ENCODE peak calls at places on chromosomes 2 and 18, in four cellular contexts. I is K562, R is H1, G is GM12878. D is an unnamed sample.

GRCh38 chr2:234550511-234551107 is 53.7 kb upstream of the ARL4C start:
- DNase-seq in I (peak; percentile 59), R (peak; percentile 47), G (peak; percentile 13), D (peak; percentile 59)

GRCh38 chr18:3848316-3848715 is 398.3 kb downstream of the TGIF1 start:
- DNase-seq in I (no peak), R (no peak), G (no peak), D (no peak)

GRCh38 chr2:64359892-64360657 is 93.9 kb upstream of the LGALSL start:
- DNase-seq in I (peak; percentile 24), R (no peak), G (no peak), D (peak; percentile 37)

GRCh38 chr2:1990151-1990589 is 245.9 kb upstream of the PXDN start:
- DNase-seq in I (no peak), R (no peak), G (no peak), D (no peak)

GRCh38 chr2:70133521-70134348 is 46.5 kb downstream of the PCBP1 start:
- DNase-seq in I (no peak), R (no peak), G (no peak), D (no peak)

GRCh38 chr18:67525328-67526110 is 9.0 kb upstream of the DSEL start:
- DNase-seq in I (no peak), R (no peak), G (no peak), D (no peak)

GRCh38 chr2:149033716-149034115 is 4.8 kb upstream of the LYPD6B start:
- DNase-seq in I (no peak), R (no peak), G (no peak), D (no peak)

GRCh38 chr2:63544017-63544627 is 44.2 kb downstream of the WDPCP start:
- DNase-seq in I (no peak), R (no peak), G (no peak), D (no peak)

GRCh38 chr18:44884446-44884845 is 203.8 kb downstream of the SETBP1 start:
- DNase-seq in I (no peak), R (no peak), G (no peak), D (no peak)

GRCh38 chr2:236674238-236674637 is 104.6 kb downstream of the ACKR3 start:
- DNase-seq in I (no peak), R (no peak), G (no peak), D (no peak)

GRCh38 chr2:241151934-241152660 is 1.8 kb downstream of the PPP1R7 start:
- DNase-seq in I (no peak), R (no peak), G (no peak), D (no peak)

GRCh38 chr18:12287684-12288405 is 20.2 kb upstream of the TUBB6 start:
- DNase-seq in I (peak; percentile 82), R (no peak), G (no peak), D (no peak)

GRCh38 chr2:213288913-213289700 is 4.8 kb downstream of the SPAG16 start:
- DNase-seq in I (no peak), R (no peak), G (no peak), D (no peak)

GRCh38 chr2:159904127-159904564 is 106.1 kb upstream of the CD302 start:
- DNase-seq in I (no peak), R (no peak), G (no peak), D (peak; percentile 30)

GRCh38 chr2:155250800-155251199 is 552.3 kb downstream of the KCNJ3 start:
- DNase-seq in I (no peak), R (no peak), G (no peak), D (no peak)

GRCh38 chr2:191638802-191639172 is 39.1 kb upstream of the NABP1 start:
- DNase-seq in I (no peak), R (no peak), G (no peak), D (no peak)

GRCh38 chr2:191637182-191638078 is 40.5 kb upstream of the NABP1 start:
- DNase-seq in I (peak; percentile 29), R (no peak), G (no peak), D (no peak)

GRCh38 chr2:191636235-191636543 is 41.7 kb upstream of the NABP1 start:
- DNase-seq in I (no peak), R (no peak), G (no peak), D (no peak)

GRCh38 chr2:191636586-191636985 is 41.4 kb upstream of the NABP1 start:
- DNase-seq in I (no peak), R (no peak), G (no peak), D (no peak)

DNA sequence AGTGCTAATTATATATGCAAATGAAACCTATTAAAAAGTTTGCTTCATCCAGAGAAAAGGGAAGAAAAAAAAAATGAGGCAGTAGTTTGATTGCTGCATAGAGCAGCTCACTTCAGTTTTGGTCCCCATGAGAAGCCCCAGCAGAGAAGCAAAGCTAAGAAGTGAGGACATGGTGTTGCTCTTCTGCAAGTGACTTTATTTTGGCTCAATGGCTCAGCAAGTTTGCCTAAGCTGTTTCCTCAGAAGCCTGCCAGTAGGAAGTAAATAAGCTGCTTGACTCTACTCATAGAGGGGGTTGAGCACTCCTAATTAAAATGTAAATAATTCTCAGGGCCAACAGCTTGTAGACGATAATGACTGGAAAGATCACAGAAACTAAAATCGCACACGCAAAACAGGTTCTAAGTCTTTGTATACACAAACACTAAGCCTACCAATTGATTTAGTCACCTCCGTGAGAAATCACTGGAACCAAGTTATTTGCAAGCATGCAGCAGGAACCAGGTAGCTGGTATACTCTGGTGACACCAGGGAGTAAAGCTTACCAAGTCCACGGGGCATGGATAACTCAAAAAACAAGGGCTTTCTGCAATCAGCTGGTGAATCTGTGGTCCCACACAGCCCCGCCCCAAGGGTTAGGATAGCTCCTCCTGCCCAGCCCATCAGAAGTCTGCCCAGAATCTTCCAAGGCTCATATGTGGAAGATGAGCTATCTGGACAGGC is 39.7 kb upstream of the NABP1 start:
- DNase-seq in I (peak; percentile 46), R (no peak), G (no peak), D (no peak)
- TF ChIP-seq TAF1 in I (no peak), R (no peak), G (no peak), D (no peak)

DNA sequence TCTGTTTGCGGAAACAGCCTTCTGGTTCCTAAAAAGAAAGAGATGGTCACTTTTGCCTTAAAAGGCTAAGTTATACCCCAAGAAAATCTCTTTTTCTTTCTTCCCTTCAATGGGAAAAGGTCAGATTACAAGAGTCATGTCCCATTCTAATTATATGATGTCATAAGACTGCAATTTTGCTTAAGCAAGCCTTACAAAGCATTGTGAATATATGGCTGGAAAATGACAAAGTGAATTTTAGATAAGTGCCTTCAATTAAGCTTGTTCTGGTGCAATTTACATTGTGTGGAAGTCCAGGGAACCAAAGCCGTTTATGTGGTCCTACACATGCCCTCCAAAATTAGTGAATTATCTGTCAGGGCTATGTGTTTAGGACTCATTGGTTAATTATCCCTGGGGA is 7.6 kb upstream of the BMP10 start:
- DNase-seq in I (no peak), R (no peak), G (no peak), D (no peak)
- TF ChIP-seq TAF1 in I (no peak), R (no peak), G (no peak), D (no peak)

DNA sequence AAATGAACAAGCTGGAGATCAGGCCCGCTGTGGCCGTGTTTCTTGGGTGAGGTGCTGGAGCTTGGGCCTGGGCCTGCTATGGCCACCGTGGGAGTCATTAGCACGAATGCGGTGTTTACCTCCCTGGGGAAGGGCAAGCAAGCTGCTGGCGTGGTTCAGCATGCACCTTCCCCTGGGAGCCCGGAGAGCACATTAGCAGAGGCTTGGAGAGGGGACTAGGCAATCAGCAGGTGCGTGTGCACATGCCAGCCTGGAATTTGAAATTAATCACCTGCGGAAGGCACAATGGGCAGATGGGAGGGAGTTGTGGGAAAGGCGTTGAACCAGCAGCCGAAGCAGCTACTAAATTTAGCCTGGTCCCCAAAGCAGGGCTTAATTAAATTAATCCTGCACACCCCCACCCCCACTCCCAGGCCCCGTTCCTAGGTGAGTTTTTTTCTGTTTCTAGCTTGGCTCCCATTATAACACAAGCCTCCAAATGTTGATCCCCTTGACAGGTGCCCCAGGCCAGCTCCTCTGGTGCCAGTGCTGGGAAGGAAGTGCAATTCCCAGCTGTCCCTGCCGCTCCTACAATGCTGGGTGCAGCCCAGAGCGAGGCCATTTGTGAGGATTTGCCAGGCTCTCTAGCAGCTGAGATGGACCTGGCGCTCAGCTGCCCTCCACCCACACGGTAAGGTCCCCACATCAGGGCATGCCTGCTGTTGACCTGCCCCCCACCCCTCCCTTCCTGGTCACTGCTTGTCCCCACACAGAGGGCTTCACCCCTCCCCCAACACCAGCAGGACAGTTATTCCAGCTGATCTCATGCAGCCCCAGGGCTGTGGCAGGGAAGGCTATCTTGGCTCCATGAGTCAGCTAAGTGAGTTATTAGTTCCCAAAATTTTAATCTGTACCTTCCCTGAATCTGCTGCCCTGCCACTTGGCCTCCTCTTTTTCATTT is 115.0 kb downstream of the ZBTB7C start:
- DNase-seq in I (no peak), R (no peak), G (no peak), D (no peak)
- TF ChIP-seq TAF1 in I (no peak), R (no peak), G (no peak), D (no peak)

GRCh38 chr18:75800331-75800648 is 372.8 kb upstream of the SMIM21 start:
- DNase-seq in I (no peak), R (no peak), G (no peak), D (no peak)

GRCh38 chr18:75801178-75801577 is 373.7 kb upstream of the SMIM21 start:
- DNase-seq in I (no peak), R (no peak), G (no peak), D (no peak)

GRCh38 chr18:75797046-75797445 is 369.5 kb upstream of the SMIM21 start:
- DNase-seq in I (no peak), R (no peak), G (no peak), D (no peak)

GRCh38 chr18:75799449-75800330 is 372.2 kb upstream of the SMIM21 start:
- DNase-seq in I (no peak), R (no peak), G (no peak), D (no peak)

DNA sequence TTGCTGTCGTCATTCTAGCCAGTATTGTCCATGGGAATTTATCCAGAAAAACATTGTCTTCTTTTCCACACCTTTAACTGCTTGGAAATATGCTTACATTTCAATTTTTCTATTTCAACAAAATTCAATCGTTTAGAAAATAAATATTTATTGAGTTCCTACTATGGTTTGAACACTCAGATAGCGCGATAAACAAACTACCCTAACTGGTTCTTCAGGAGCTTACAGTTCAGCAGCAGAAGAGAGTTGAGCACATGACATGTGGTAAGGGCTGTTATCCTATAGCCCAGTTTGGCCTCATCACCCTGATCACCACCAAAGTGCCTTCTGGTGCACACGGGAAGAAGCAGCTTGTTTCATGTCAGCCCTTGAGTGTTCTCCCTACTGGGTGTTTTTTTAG is 375.2 kb upstream of the SMIM21 start:
- DNase-seq in I (no peak), R (no peak), G (no peak), D (no peak)
- TF ChIP-seq TAF1 in I (no peak), R (no peak), G (no peak), D (no peak)

D was measured in GM12891.